ENCODE peak calls at places on chromosomes 7 and 10, in ten cellular contexts. N is BJ, O is coronary artery, B is pancreas, T is astrocyte, L is brain microvascular endothelial cell, P is testis, R is colonic mucosa, F is transverse colon, J is cardiac fibroblast. D is an unnamed sample.

GRCh38 chr7:96093435-96093834 is 228.5 kb downstream of the SLC25A13 start:
- DNase-seq in N (peak), O (no peak), B (no peak), T (peak), L (peak), P (no peak), R (no peak), F (no peak), J (peak), D (no peak)

GRCh38 chr10:113326160-113327111 is 226.4 kb upstream of the HABP2 start:
- DNase-seq in N (peak), O (no peak), B (no peak), T (peak), L (peak), P (peak), R (no peak), F (peak), J (peak), D (no peak)

GRCh38 chr7:24549961-24550360 is 23.3 kb upstream of the PALS2 start:
- DNase-seq in N (no peak), O (no peak), B (no peak), T (no peak), L (no peak), P (no peak), R (no peak), F (no peak), J (no peak), D (no peak)

GRCh38 chr7:55133630-55134392 is 115.0 kb downstream of the EGFR start:
- DNase-seq in N (peak), O (peak), B (no peak), T (peak), L (peak), P (peak), R (no peak), F (no peak), J (peak), D (no peak)

GRCh38 chr10:6877351-6878066 is 297.4 kb upstream of the PRKCQ start:
- DNase-seq in N (no peak), O (no peak), B (peak), T (no peak), L (no peak), P (no peak), R (no peak), F (no peak), J (no peak), D (no peak)

GRCh38 chr7:13882051-13882450 is 107.4 kb downstream of the ETV1 start:
- DNase-seq in N (no peak), O (no peak), B (no peak), T (no peak), L (no peak), P (no peak), R (no peak), F (no peak), J (no peak), D (no peak)

GRCh38 chr7:122155566-122155965 is 11.5 kb upstream of the AASS start:
- DNase-seq in N (no peak), O (no peak), B (no peak), T (no peak), L (peak), P (no peak), R (no peak), F (no peak), J (peak), D (no peak)

GRCh38 chr7:127799535-127800305 is 147.7 kb downstream of the SND1 start:
- DNase-seq in N (no peak), O (no peak), B (no peak), T (no peak), L (no peak), P (no peak), R (no peak), F (no peak), J (no peak), D (no peak)

GRCh38 chr10:44339218-44339617 is 45.7 kb downstream of the CXCL12 start:
- DNase-seq in N (no peak), O (peak), B (no peak), T (no peak), L (no peak), P (no peak), R (no peak), F (no peak), J (no peak), D (no peak)

GRCh38 chr10:32055478-32056135 is 618 bp downstream of the KIF5B start:
- DNase-seq in N (no peak), O (peak), B (peak), T (peak), L (peak), P (peak), R (peak), F (peak), J (peak), D (no peak)

GRCh38 chr10:17282311-17282710 is 54.3 kb downstream of the VIM start:
- DNase-seq in N (no peak), O (no peak), B (no peak), T (no peak), L (no peak), P (no peak), R (no peak), F (no peak), J (no peak), D (no peak)

GRCh38 chr10:45373003-45373782 is 823 bp upstream of the ALOX5 start:
- DNase-seq in N (no peak), O (no peak), B (peak), T (no peak), L (no peak), P (peak), R (no peak), F (peak), J (no peak), D (no peak)

GRCh38 chr10:45374451-45375052 is 536 bp downstream of the ALOX5 start:
- DNase-seq in N (no peak), O (peak), B (peak), T (no peak), L (no peak), P (no peak), R (no peak), F (no peak), J (no peak), D (no peak)

GRCh38 chr7:73822319-73823173 is 8.2 kb upstream of the CLDN4 start:
- DNase-seq in N (peak), O (no peak), B (peak), T (peak), L (peak), P (no peak), R (peak), F (peak), J (peak), D (no peak)

GRCh38 chr7:96973986-96974385 is 31.4 kb upstream of the DLX6 start:
- DNase-seq in N (no peak), O (no peak), B (no peak), T (peak), L (peak), P (no peak), R (no peak), F (no peak), J (peak), D (no peak)

GRCh38 chr10:102509387-102509786 is 5.6 kb downstream of the SUFU start:
- DNase-seq in N (peak), O (no peak), B (no peak), T (peak), L (peak), P (no peak), R (no peak), F (no peak), J (peak), D (no peak)

GRCh38 chr7:31550432-31550831 is 36.5 kb downstream of the ITPRID1 start:
- DNase-seq in N (no peak), O (no peak), B (no peak), T (no peak), L (no peak), P (no peak), R (no peak), F (no peak), J (no peak), D (no peak)

GRCh38 chr7:147415991-147416390 is 1174.6 kb upstream of the C7orf33 start:
- DNase-seq in N (no peak), O (no peak), B (no peak), T (no peak), L (peak), P (no peak), R (no peak), F (no peak), J (peak), D (no peak)

GRCh38 chr10:86162036-86162435 is 204.6 kb downstream of the GRID1 start:
- DNase-seq in N (no peak), O (no peak), B (no peak), T (no peak), L (no peak), P (no peak), R (no peak), F (no peak), J (no peak), D (no peak)

GRCh38 chr7:75639071-75639892 is 99.5 kb downstream of the HIP1 start:
- DNase-seq in N (no peak), O (no peak), B (peak), T (peak), L (no peak), P (peak), R (peak), F (peak), J (peak), D (peak)

GRCh38 chr7:158403013-158403821 is 184.4 kb downstream of the PTPRN2 start:
- DNase-seq in N (no peak), O (no peak), B (no peak), T (no peak), L (no peak), P (no peak), R (peak), F (peak), J (no peak), D (no peak)

GRCh38 chr10:93820434-93820833 is 62.7 kb downstream of the LGI1 start:
- DNase-seq in N (no peak), O (no peak), B (no peak), T (no peak), L (no peak), P (no peak), R (no peak), F (no peak), J (no peak), D (no peak)

GRCh38 chr7:50534690-50535290 is 30.4 kb downstream of the DDC start:
- DNase-seq in N (peak), O (no peak), B (no peak), T (peak), L (peak), P (no peak), R (no peak), F (no peak), J (peak), D (no peak)

GRCh38 chr10:117224881-117225280 is 16.0 kb upstream of the SLC18A2 start:
- DNase-seq in N (no peak), O (no peak), B (no peak), T (no peak), L (no peak), P (no peak), R (no peak), F (no peak), J (no peak), D (no peak)

GRCh38 chr10:117223413-117224035 is 17.4 kb upstream of the SLC18A2 start:
- DNase-seq in N (no peak), O (no peak), B (no peak), T (no peak), L (no peak), P (no peak), R (no peak), F (no peak), J (no peak), D (no peak)

GRCh38 chr10:117224036-117224430 is 16.9 kb upstream of the SLC18A2 start:
- DNase-seq in N (no peak), O (no peak), B (no peak), T (no peak), L (no peak), P (no peak), R (no peak), F (no peak), J (no peak), D (no peak)

GRCh38 chr10:117228210-117228609 is 12.7 kb upstream of the SLC18A2 start:
- DNase-seq in N (no peak), O (no peak), B (no peak), T (no peak), L (no peak), P (no peak), R (no peak), F (no peak), J (no peak), D (no peak)

DNA sequence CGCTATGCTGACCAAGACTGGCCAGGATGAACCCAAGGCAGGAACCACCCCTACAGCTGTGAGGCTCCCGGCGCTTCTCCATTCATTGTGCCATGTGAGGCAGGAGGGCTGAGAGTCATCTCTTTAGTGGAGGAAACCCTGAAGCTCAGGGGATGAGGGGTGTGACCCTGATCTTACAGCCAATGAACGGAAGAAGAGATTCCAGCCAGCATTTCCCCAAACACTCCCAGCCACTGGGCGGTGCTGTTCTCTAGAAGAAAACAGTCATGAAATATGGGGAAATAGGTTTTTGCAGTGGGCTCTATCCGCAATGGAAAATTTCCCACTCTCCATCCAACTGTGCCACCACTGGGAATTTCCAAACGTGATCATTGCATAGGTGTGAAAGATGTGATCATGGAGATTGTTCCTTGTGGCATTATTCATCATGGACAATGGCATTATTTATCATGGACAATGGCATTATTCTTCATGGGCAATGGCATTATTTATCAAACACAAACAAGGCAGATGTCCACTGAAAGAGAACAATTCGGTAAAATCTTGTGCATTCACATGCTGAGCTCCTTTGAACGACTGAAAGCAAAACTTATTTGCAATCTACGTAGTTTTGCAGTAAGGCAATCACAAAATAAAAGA is 14.0 kb upstream of the SLC18A2 start:
- DNase-seq in N (no peak), O (no peak), B (peak), T (no peak), L (peak), P (peak), R (peak), F (peak), J (peak), D (no peak)
- TF ChIP-seq CTCF in N (peak), O (no peak), B (peak), T (peak), L (peak), P (peak), R (peak), F (peak), J (peak), D (peak)

GRCh38 chr7:151514461-151515396 is 5.0 kb downstream of the RHEB start:
- DNase-seq in N (no peak), O (no peak), B (no peak), T (no peak), L (no peak), P (no peak), R (no peak), F (no peak), J (peak), D (no peak)
- TF ChIP-seq CTCF in N (no peak), O (no peak), B (no peak), T (no peak), L (no peak), P (no peak), R (no peak), F (no peak), J (no peak), D (no peak)

GRCh38 chr7:112383671-112384417 is 66.4 kb upstream of the IFRD1 start:
- DNase-seq in N (no peak), O (no peak), B (no peak), T (no peak), L (no peak), P (no peak), R (no peak), F (no peak), J (peak), D (no peak)
- TF ChIP-seq CTCF in N (no peak), O (no peak), B (no peak), T (no peak), L (no peak), P (no peak), R (no peak), F (no peak), J (no peak), D (peak)

DNA sequence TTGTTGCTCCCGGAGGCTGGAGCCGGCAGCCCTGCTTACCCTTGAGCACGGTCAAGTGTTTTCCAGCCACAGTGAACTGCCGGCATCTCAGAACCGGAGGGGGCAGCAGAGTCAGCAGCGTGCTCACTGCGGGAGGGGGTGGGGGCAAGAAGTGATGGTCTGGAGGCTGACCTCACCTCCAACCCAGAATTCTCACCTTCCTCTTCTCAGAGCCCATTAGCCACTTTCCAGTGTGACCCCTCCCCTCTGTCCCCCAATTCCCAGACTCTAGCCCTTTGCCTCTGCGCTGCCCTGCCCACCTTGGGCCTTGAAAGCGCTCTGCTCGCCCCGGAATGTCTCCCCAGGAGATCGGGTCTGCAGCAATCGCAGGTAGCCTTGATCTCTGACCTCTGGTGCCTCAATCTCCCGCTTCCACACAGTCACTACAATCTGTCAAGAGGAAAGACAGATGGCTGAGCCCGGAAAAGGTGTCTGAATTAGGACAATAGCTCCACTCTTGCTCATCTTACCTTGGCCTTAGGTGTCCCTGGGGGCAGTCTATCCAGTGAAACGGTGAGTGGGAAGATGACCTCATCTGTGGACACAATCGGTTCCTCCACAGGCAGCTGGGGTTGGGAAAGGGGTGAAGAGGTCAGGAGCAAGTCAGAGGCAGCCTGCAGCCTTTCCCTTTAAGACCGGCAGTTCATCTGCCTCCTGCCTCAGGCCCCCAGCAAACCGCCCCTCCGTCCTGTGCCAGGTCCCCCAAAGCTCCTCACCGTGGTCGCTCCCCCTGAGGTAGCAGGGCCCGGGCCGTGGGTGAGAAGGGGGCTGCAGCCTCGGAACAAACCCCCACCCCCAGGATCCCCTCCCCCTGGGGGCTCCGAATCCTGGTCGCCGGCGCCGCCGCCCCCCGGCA is 942 bp downstream of the TRAPPC14 start:
- DNase-seq in N (no peak), O (no peak), B (no peak), T (peak), L (no peak), P (peak), R (no peak), F (peak), J (peak), D (no peak)
- TF ChIP-seq CTCF in N (peak), O (no peak), B (no peak), T (no peak), L (peak), P (no peak), R (no peak), F (no peak), J (peak), D (no peak)

GRCh38 chr7:118575393-118575948 is 351.0 kb downstream of the ANKRD7 start:
- DNase-seq in N (no peak), O (no peak), B (no peak), T (no peak), L (no peak), P (peak), R (no peak), F (no peak), J (no peak), D (no peak)

GRCh38 chr7:118573065-118573464 is 348.6 kb downstream of the ANKRD7 start:
- DNase-seq in N (no peak), O (no peak), B (no peak), T (peak), L (no peak), P (peak), R (no peak), F (no peak), J (no peak), D (no peak)

DNA sequence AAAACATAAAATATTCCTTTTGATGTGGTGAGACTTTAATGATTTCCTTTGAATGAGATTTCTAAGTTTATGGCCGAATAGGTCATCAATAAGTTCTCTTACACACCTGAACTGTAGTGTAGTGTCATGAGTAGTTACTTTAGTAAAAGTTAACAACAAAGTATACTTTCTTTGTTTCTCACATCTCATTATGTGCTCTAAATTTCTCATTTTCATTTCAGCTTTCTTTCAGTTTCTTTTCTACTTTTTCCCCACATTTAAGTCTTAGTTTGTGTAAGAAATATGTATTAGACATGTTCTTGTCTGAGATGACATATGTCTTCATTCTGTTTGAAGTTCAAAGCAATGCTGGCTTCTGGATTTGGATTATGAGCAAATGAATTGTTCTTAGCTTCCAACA is 348.1 kb downstream of the ANKRD7 start:
- DNase-seq in N (no peak), O (no peak), B (no peak), T (no peak), L (no peak), P (no peak), R (no peak), F (no peak), J (no peak), D (no peak)
- TF ChIP-seq CTCF in N (no peak), O (no peak), B (no peak), T (no peak), L (no peak), P (no peak), R (no peak), F (no peak), J (no peak), D (no peak)

GRCh38 chr7:99324559-99324958 is 1.1 kb upstream of the ARPC1A start:
- DNase-seq in N (no peak), O (no peak), B (no peak), T (no peak), L (no peak), P (no peak), R (no peak), F (no peak), J (no peak), D (no peak)

GRCh38 chr7:99331002-99331401 is 5.3 kb downstream of the ARPC1A start:
- DNase-seq in N (no peak), O (no peak), B (no peak), T (no peak), L (peak), P (no peak), R (no peak), F (no peak), J (no peak), D (no peak)

GRCh38 chr7:99326408-99326782 is 697 bp downstream of the ARPC1A start:
- DNase-seq in N (no peak), O (no peak), B (no peak), T (no peak), L (no peak), P (no peak), R (no peak), F (no peak), J (no peak), D (no peak)

GRCh38 chr7:99324966-99325596 is 617 bp upstream of the ARPC1A start:
- DNase-seq in N (no peak), O (no peak), B (peak), T (no peak), L (no peak), P (no peak), R (peak), F (no peak), J (no peak), D (no peak)

DNA sequence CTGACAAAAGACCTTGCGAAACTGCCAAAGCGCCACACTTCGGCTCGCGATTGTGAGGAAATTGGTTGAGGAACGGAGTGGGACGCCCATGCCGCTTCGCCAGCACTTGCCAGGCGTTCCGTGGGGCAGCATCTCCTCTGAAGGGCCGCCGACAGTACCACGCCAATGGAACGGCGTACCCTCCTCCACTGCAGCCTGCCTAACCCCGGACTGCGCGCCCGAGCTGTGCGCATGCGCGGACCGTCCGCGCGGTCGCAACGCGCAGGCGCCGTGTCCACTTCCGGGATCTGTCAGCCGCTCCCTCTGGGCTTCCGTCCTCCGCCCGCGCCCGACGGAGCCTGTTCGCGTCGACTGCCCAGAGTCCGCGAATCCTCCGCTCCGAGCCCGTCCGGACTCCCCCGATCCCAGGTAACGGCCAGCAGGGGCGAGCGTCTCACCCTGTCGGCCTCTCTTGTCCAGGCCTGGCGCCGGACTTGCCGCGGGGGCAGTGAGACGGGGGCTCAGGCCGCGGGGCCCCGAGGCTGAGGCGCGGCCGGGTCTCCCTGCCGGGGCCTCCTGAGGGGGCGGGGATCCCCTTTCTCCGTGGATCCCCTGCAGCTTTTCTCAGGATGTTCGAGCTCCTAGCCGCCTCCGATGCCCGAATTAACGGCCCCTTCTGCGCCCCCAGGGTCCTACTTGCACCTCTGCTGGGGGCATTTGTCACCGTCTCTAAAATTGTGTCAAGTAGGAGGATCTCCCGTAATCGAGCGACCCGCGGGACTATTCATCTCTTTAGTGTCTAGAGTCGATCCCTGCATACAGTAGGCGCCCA is at the start of gene ARPC1A:
- DNase-seq in N (peak), O (peak), B (peak), T (peak), L (peak), P (peak), R (peak), F (peak), J (peak), D (peak)
- TF ChIP-seq CTCF in N (peak), O (no peak), B (no peak), T (no peak), L (peak), P (no peak), R (no peak), F (peak), J (peak), D (no peak)